ENCODE peak calls at places on chromosomes 12 and 14, in eight cellular contexts. One of them, this sample, is unnamed.

GRCh38 chr14:100903672-100904185 is at the start of gene RTL1:
- DNase-seq in uterus: no peak
- DNase-seq in esophagus squamous epithelium: no peak
- DNase-seq in naive thymus-derived CD4-positive, alpha-beta T cell: no peak
- DNase-seq in HepG2: no peak
- DNase-seq in fibroblast of lung: no peak
- DNase-seq in lower lobe of right lung: no peak
- DNase-seq in CD8-positive, alpha-beta T cell: no peak
- DNase-seq in this sample: no peak

GRCh38 chr12:93198086-93198485 is 179.6 kb upstream of the NUDT4 start:
- DNase-seq in HepG2: peak; percentile 39
- DNase-seq in naive thymus-derived CD4-positive, alpha-beta T cell: no peak
- DNase-seq in CD8-positive, alpha-beta T cell: no peak
- DNase-seq in lower lobe of right lung: no peak
- DNase-seq in fibroblast of lung: peak; percentile 91
- DNase-seq in esophagus squamous epithelium: no peak
- DNase-seq in uterus: no peak
- DNase-seq in this sample: no peak

GRCh38 chr12:112370868-112371510 is 11.2 kb downstream of the HECTD4 start:
- DNase-seq in CD8-positive, alpha-beta T cell: no peak
- DNase-seq in naive thymus-derived CD4-positive, alpha-beta T cell: no peak
- DNase-seq in esophagus squamous epithelium: no peak
- DNase-seq in fibroblast of lung: no peak
- DNase-seq in lower lobe of right lung: no peak
- DNase-seq in uterus: no peak
- DNase-seq in HepG2: peak; percentile 39
- DNase-seq in this sample: no peak

GRCh38 chr12:32666510-32666909 is 12.6 kb upstream of the DNM1L start:
- DNase-seq in fibroblast of lung: peak; percentile 22
- DNase-seq in uterus: no peak
- DNase-seq in naive thymus-derived CD4-positive, alpha-beta T cell: no peak
- DNase-seq in CD8-positive, alpha-beta T cell: no peak
- DNase-seq in HepG2: no peak
- DNase-seq in lower lobe of right lung: no peak
- DNase-seq in esophagus squamous epithelium: no peak
- DNase-seq in this sample: no peak

GRCh38 chr14:74457511-74457910 is 31.5 kb upstream of the SYNDIG1L start:
- DNase-seq in esophagus squamous epithelium: no peak
- DNase-seq in naive thymus-derived CD4-positive, alpha-beta T cell: no peak
- DNase-seq in fibroblast of lung: no peak
- DNase-seq in lower lobe of right lung: no peak
- DNase-seq in HepG2: no peak
- DNase-seq in uterus: no peak
- DNase-seq in CD8-positive, alpha-beta T cell: no peak
- DNase-seq in this sample: no peak

GRCh38 chr14:104977681-104978647 is at the start of gene AHNAK2:
- DNase-seq in uterus: peak; percentile 62
- DNase-seq in HepG2: peak; percentile 69
- DNase-seq in lower lobe of right lung: peak; percentile 85
- DNase-seq in CD8-positive, alpha-beta T cell: no peak
- DNase-seq in naive thymus-derived CD4-positive, alpha-beta T cell: peak; percentile 22
- DNase-seq in esophagus squamous epithelium: no peak
- DNase-seq in fibroblast of lung: peak; percentile 76
- DNase-seq in this sample: peak; percentile 92

GRCh38 chr14:101118746-101119610 is 215.5 kb upstream of the RTL1 start:
- DNase-seq in lower lobe of right lung: no peak
- DNase-seq in HepG2: no peak
- DNase-seq in CD8-positive, alpha-beta T cell: no peak
- DNase-seq in naive thymus-derived CD4-positive, alpha-beta T cell: no peak
- DNase-seq in esophagus squamous epithelium: no peak
- DNase-seq in fibroblast of lung: no peak
- DNase-seq in uterus: no peak
- DNase-seq in this sample: peak; percentile 27

GRCh38 chr14:72907327-72907826 is 13.5 kb upstream of the DPF3 start:
- DNase-seq in naive thymus-derived CD4-positive, alpha-beta T cell: no peak
- DNase-seq in fibroblast of lung: peak; percentile 46
- DNase-seq in uterus: no peak
- DNase-seq in esophagus squamous epithelium: no peak
- DNase-seq in HepG2: no peak
- DNase-seq in lower lobe of right lung: no peak
- DNase-seq in CD8-positive, alpha-beta T cell: no peak
- DNase-seq in this sample: no peak

GRCh38 chr12:120971299-120972180 is 6.8 kb upstream of the HNF1A start:
- DNase-seq in CD8-positive, alpha-beta T cell: peak; percentile 27
- DNase-seq in HepG2: peak; percentile 45
- DNase-seq in fibroblast of lung: peak; percentile 46
- DNase-seq in naive thymus-derived CD4-positive, alpha-beta T cell: peak; percentile 62
- DNase-seq in uterus: peak; percentile 20
- DNase-seq in esophagus squamous epithelium: no peak
- DNase-seq in lower lobe of right lung: peak; percentile 22
- DNase-seq in this sample: no peak

GRCh38 chr12:95083938-95084337 is 10.5 kb upstream of the NR2C1 start:
- DNase-seq in HepG2: no peak
- DNase-seq in uterus: peak; percentile 58
- DNase-seq in esophagus squamous epithelium: no peak
- DNase-seq in naive thymus-derived CD4-positive, alpha-beta T cell: no peak
- DNase-seq in fibroblast of lung: peak; percentile 84
- DNase-seq in lower lobe of right lung: no peak
- DNase-seq in CD8-positive, alpha-beta T cell: no peak
- DNase-seq in this sample: no peak

GRCh38 chr14:74620497-74620921 is 8.5 kb upstream of the LTBP2 start:
- DNase-seq in esophagus squamous epithelium: no peak
- DNase-seq in fibroblast of lung: peak; percentile 100
- DNase-seq in HepG2: peak; percentile 72
- DNase-seq in naive thymus-derived CD4-positive, alpha-beta T cell: no peak
- DNase-seq in CD8-positive, alpha-beta T cell: peak; percentile 52
- DNase-seq in lower lobe of right lung: no peak
- DNase-seq in uterus: no peak
- DNase-seq in this sample: no peak

GRCh38 chr12:95838125-95838524 is 20.6 kb upstream of the SNRPF start:
- DNase-seq in HepG2: peak; percentile 49
- DNase-seq in esophagus squamous epithelium: no peak
- DNase-seq in naive thymus-derived CD4-positive, alpha-beta T cell: no peak
- DNase-seq in fibroblast of lung: peak; percentile 57
- DNase-seq in CD8-positive, alpha-beta T cell: no peak
- DNase-seq in lower lobe of right lung: no peak
- DNase-seq in uterus: no peak
- DNase-seq in this sample: peak; percentile 52

GRCh38 chr12:53780323-53780722 is 28.5 kb upstream of the CISTR start:
- DNase-seq in fibroblast of lung: no peak
- DNase-seq in naive thymus-derived CD4-positive, alpha-beta T cell: no peak
- DNase-seq in esophagus squamous epithelium: no peak
- DNase-seq in CD8-positive, alpha-beta T cell: no peak
- DNase-seq in HepG2: no peak
- DNase-seq in lower lobe of right lung: no peak
- DNase-seq in uterus: no peak
- DNase-seq in this sample: no peak

GRCh38 chr14:54562334-54562733 is 4.6 kb upstream of the SAMD4A start:
- DNase-seq in lower lobe of right lung: no peak
- DNase-seq in CD8-positive, alpha-beta T cell: no peak
- DNase-seq in naive thymus-derived CD4-positive, alpha-beta T cell: no peak
- DNase-seq in uterus: no peak
- DNase-seq in esophagus squamous epithelium: no peak
- DNase-seq in HepG2: no peak
- DNase-seq in fibroblast of lung: peak; percentile 82
- DNase-seq in this sample: no peak

GRCh38 chr14:75249251-75249957 is 29.2 kb upstream of the FOS start:
- DNase-seq in HepG2: no peak
- DNase-seq in naive thymus-derived CD4-positive, alpha-beta T cell: peak; percentile 82
- DNase-seq in uterus: no peak
- DNase-seq in lower lobe of right lung: peak; percentile 41
- DNase-seq in esophagus squamous epithelium: no peak
- DNase-seq in fibroblast of lung: peak; percentile 37
- DNase-seq in CD8-positive, alpha-beta T cell: peak; percentile 94
- DNase-seq in this sample: no peak

GRCh38 chr12:68450947-68451260 is 118.7 kb upstream of the MDM1 start:
- DNase-seq in HepG2: no peak
- DNase-seq in fibroblast of lung: peak; percentile 26
- DNase-seq in CD8-positive, alpha-beta T cell: no peak
- DNase-seq in lower lobe of right lung: no peak
- DNase-seq in naive thymus-derived CD4-positive, alpha-beta T cell: no peak
- DNase-seq in uterus: no peak
- DNase-seq in esophagus squamous epithelium: no peak
- DNase-seq in this sample: no peak

GRCh38 chr12:89238593-89238992 is 113.7 kb downstream of the DUSP6 start:
- DNase-seq in uterus: peak; percentile 55
- DNase-seq in HepG2: no peak
- DNase-seq in fibroblast of lung: no peak
- DNase-seq in CD8-positive, alpha-beta T cell: no peak
- DNase-seq in esophagus squamous epithelium: no peak
- DNase-seq in naive thymus-derived CD4-positive, alpha-beta T cell: no peak
- DNase-seq in lower lobe of right lung: no peak
- DNase-seq in this sample: no peak

GRCh38 chr14:24965934-24966593 is 83.9 kb downstream of the STXBP6 start:
- DNase-seq in CD8-positive, alpha-beta T cell: no peak
- DNase-seq in naive thymus-derived CD4-positive, alpha-beta T cell: no peak
- DNase-seq in fibroblast of lung: peak; percentile 95
- DNase-seq in uterus: peak; percentile 35
- DNase-seq in HepG2: no peak
- DNase-seq in lower lobe of right lung: no peak
- DNase-seq in esophagus squamous epithelium: no peak
- DNase-seq in this sample: peak; percentile 39

GRCh38 chr12:131046813-131047788 is 93.4 kb downstream of the ADGRD1 start:
- DNase-seq in CD8-positive, alpha-beta T cell: no peak
- DNase-seq in naive thymus-derived CD4-positive, alpha-beta T cell: no peak
- DNase-seq in lower lobe of right lung: peak; percentile 45
- DNase-seq in uterus: no peak
- DNase-seq in fibroblast of lung: no peak
- DNase-seq in HepG2: no peak
- DNase-seq in esophagus squamous epithelium: no peak
- DNase-seq in this sample: peak; percentile 67

GRCh38 chr14:20823859-20824258 is 21.2 kb upstream of the RNASE1 start:
- DNase-seq in naive thymus-derived CD4-positive, alpha-beta T cell: no peak
- DNase-seq in CD8-positive, alpha-beta T cell: no peak
- DNase-seq in fibroblast of lung: no peak
- DNase-seq in uterus: no peak
- DNase-seq in lower lobe of right lung: no peak
- DNase-seq in esophagus squamous epithelium: no peak
- DNase-seq in HepG2: no peak
- DNase-seq in this sample: no peak

GRCh38 chr12:79692860-79693605 is 2.3 kb upstream of the PAWR start:
- DNase-seq in lower lobe of right lung: no peak
- DNase-seq in esophagus squamous epithelium: no peak
- DNase-seq in HepG2: no peak
- DNase-seq in CD8-positive, alpha-beta T cell: no peak
- DNase-seq in fibroblast of lung: peak; percentile 69
- DNase-seq in uterus: no peak
- DNase-seq in naive thymus-derived CD4-positive, alpha-beta T cell: no peak
- DNase-seq in this sample: no peak

DNA sequence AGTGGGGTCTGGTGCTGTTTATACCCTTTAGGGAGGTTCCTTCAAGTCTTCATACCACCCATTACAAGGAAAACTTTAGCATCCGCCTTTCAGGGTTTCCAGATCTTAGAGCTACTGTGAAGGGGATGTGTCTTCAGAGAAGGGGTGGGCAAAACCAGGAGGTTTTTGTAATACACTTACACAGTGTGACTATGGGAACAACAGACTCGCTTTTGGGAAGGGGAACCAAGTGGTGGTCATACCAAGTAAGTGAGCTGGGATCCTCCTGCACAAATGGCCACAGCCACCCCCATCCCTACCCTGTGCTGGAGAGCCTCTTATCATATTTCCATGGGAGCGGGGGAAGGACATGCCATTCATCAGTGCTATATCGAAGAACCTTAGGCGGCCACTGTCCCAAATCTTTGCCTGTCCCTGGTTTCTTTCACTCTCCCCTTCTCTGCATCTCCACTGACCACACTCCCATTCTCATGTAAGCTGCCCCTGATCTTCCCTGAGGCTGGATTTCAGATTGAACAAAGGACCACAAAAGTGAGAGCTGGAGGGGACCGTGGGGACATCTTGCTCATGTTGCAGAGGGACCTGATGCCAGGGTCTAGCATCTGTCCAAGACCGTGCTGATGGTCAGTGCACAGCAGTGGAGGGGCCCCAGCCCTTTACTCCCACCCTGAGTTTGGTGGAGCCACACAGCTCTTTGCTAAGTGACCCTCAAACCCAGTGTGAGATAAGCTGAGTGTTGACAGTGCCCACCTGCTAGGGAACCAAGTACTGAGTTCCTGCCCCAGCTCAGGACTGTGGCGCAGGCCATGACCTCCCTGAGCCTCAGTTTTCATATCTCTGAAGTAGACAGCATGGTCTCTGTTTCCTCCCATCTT is 51.4 kb downstream of the DAD1 start:
- DNase-seq in HepG2: no peak
- DNase-seq in uterus: no peak
- DNase-seq in naive thymus-derived CD4-positive, alpha-beta T cell: no peak
- DNase-seq in lower lobe of right lung: no peak
- DNase-seq in fibroblast of lung: no peak
- DNase-seq in esophagus squamous epithelium: no peak
- DNase-seq in CD8-positive, alpha-beta T cell: no peak
- DNase-seq in this sample: no peak
- H3K27ac ChIP-seq in HepG2: no peak overlapping the region
- H3K27ac ChIP-seq in uterus: peak overlapping the region; percentile 87
- H3K27ac ChIP-seq in naive thymus-derived CD4-positive, alpha-beta T cell: peak overlapping the region; percentile 90
- H3K27ac ChIP-seq in lower lobe of right lung: peak overlapping the region; percentile 28
- H3K27ac ChIP-seq in fibroblast of lung: peak overlapping the region; percentile 46
- H3K27ac ChIP-seq in esophagus squamous epithelium: peak overlapping the region; percentile 66
- H3K27ac ChIP-seq in CD8-positive, alpha-beta T cell: peak overlapping the region; percentile 50
- H3K27ac ChIP-seq in this sample: peak overlapping the region; percentile 61

GRCh38 chr12:15214851-15215601 is 6.2 kb downstream of the RERG start:
- DNase-seq in HepG2: no peak
- DNase-seq in lower lobe of right lung: no peak
- DNase-seq in CD8-positive, alpha-beta T cell: no peak
- DNase-seq in naive thymus-derived CD4-positive, alpha-beta T cell: no peak
- DNase-seq in esophagus squamous epithelium: no peak
- DNase-seq in fibroblast of lung: no peak
- DNase-seq in uterus: no peak
- DNase-seq in this sample: no peak
- H3K27me3 ChIP-seq in HepG2: no peaks in the 10 kb centered on the region
- H3K27me3 ChIP-seq in lower lobe of right lung: no peaks in the 10 kb centered on the region
- H3K27me3 ChIP-seq in CD8-positive, alpha-beta T cell: peaks cover 7% of the 10 kb centered on the region
- H3K27me3 ChIP-seq in naive thymus-derived CD4-positive, alpha-beta T cell: no peaks in the 10 kb centered on the region
- H3K27me3 ChIP-seq in esophagus squamous epithelium: no peaks in the 10 kb centered on the region
- H3K27me3 ChIP-seq in fibroblast of lung: no peaks in the 10 kb centered on the region
- H3K27me3 ChIP-seq in uterus: no peaks in the 10 kb centered on the region
- H3K27me3 ChIP-seq in this sample: no peaks in the 10 kb centered on the region

DNA sequence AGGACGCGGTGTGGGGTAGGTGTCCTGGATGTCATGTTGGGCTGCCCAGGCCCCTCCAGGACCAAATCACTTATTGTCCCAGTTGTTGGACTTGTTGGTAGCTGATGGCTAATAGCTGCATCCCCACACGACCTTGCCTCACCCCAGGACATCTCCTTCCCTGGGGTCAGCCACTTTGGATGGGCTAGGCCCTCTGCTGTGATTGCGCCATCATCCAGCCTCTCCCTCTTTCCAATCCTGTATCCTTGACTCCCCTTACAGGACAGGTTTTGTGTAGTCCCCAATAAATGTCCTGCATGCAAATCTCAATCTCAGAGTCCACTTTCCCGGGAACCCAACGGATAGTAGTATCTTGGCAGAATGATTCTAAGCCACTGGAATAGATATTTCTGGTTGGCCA is 43.4 kb upstream of the CHST11 start:
- DNase-seq in naive thymus-derived CD4-positive, alpha-beta T cell: no peak
- DNase-seq in lower lobe of right lung: no peak
- DNase-seq in HepG2: no peak
- DNase-seq in CD8-positive, alpha-beta T cell: no peak
- DNase-seq in uterus: no peak
- DNase-seq in fibroblast of lung: no peak
- DNase-seq in esophagus squamous epithelium: no peak
- DNase-seq in this sample: no peak
- H3K27ac ChIP-seq in naive thymus-derived CD4-positive, alpha-beta T cell: no peak overlapping the region
- H3K27ac ChIP-seq in lower lobe of right lung: no peak overlapping the region
- H3K27ac ChIP-seq in HepG2: no peak overlapping the region
- H3K27ac ChIP-seq in CD8-positive, alpha-beta T cell: no peak overlapping the region
- H3K27ac ChIP-seq in uterus: no peak overlapping the region
- H3K27ac ChIP-seq in fibroblast of lung: no peak overlapping the region
- H3K27ac ChIP-seq in esophagus squamous epithelium: no peak overlapping the region
- H3K27ac ChIP-seq in this sample: no peak overlapping the region

GRCh38 chr12:119314290-119314689 is 20.2 kb upstream of the CCDC60 start:
- DNase-seq in esophagus squamous epithelium: no peak
- DNase-seq in lower lobe of right lung: no peak
- DNase-seq in fibroblast of lung: no peak
- DNase-seq in HepG2: no peak
- DNase-seq in naive thymus-derived CD4-positive, alpha-beta T cell: no peak
- DNase-seq in CD8-positive, alpha-beta T cell: no peak
- DNase-seq in uterus: no peak
- DNase-seq in this sample: no peak
- H3K27me3 ChIP-seq in esophagus squamous epithelium: no peaks in the 10 kb centered on the region
- H3K27me3 ChIP-seq in lower lobe of right lung: no peaks in the 10 kb centered on the region
- H3K27me3 ChIP-seq in fibroblast of lung: no peaks in the 10 kb centered on the region
- H3K27me3 ChIP-seq in HepG2: no peaks in the 10 kb centered on the region
- H3K27me3 ChIP-seq in naive thymus-derived CD4-positive, alpha-beta T cell: no peaks in the 10 kb centered on the region
- H3K27me3 ChIP-seq in CD8-positive, alpha-beta T cell: no peaks in the 10 kb centered on the region
- H3K27me3 ChIP-seq in uterus: no peaks in the 10 kb centered on the region
- H3K27me3 ChIP-seq in this sample: no peaks in the 10 kb centered on the region